ENCODE peak calls at places on chromosome 16, in seven cellular contexts. One of them, this sample, is unnamed.

GRCh38 chr16:11152205-11152604 is 103.8 kb downstream of the SOCS1 start:
- DNase-seq in Peyer's patch: no peak
- DNase-seq in CD8-positive, alpha-beta T cell: no peak
- DNase-seq in AG04450: no peak
- DNase-seq in AG10803: no peak
- DNase-seq in mammary epithelial cell: no peak
- DNase-seq in CD8-positive, alpha-beta memory T cell: no peak
- DNase-seq in this sample: no peak

GRCh38 chr16:25897677-25898076 is 205.9 kb downstream of the HS3ST4 start:
- DNase-seq in Peyer's patch: no peak
- DNase-seq in CD8-positive, alpha-beta T cell: no peak
- DNase-seq in AG04450: no peak
- DNase-seq in AG10803: no peak
- DNase-seq in mammary epithelial cell: no peak
- DNase-seq in CD8-positive, alpha-beta memory T cell: no peak
- DNase-seq in this sample: no peak

GRCh38 chr16:73404001-73404400 is 356.1 kb upstream of the ZFHX3 start:
- DNase-seq in Peyer's patch: no peak
- DNase-seq in CD8-positive, alpha-beta T cell: no peak
- DNase-seq in AG04450: no peak
- DNase-seq in AG10803: no peak
- DNase-seq in mammary epithelial cell: no peak
- DNase-seq in CD8-positive, alpha-beta memory T cell: no peak
- DNase-seq in this sample: no peak

GRCh38 chr16:49674990-49675389 is 180.9 kb downstream of the ZNF423 start:
- DNase-seq in Peyer's patch: no peak
- DNase-seq in CD8-positive, alpha-beta T cell: no peak
- DNase-seq in AG04450: no peak
- DNase-seq in AG10803: no peak
- DNase-seq in mammary epithelial cell: no peak
- DNase-seq in CD8-positive, alpha-beta memory T cell: no peak
- DNase-seq in this sample: no peak

GRCh38 chr16:67202426-67202825 is 3.5 kb downstream of the ELMO3 start:
- DNase-seq in Peyer's patch: no peak
- DNase-seq in CD8-positive, alpha-beta T cell: no peak
- DNase-seq in AG04450: no peak
- DNase-seq in AG10803: no peak
- DNase-seq in mammary epithelial cell: no peak
- DNase-seq in CD8-positive, alpha-beta memory T cell: no peak
- DNase-seq in this sample: no peak

GRCh38 chr16:86531193-86531550 is 20.8 kb downstream of the FOXF1 start:
- DNase-seq in Peyer's patch: no peak
- DNase-seq in CD8-positive, alpha-beta T cell: no peak
- DNase-seq in AG04450: no peak
- DNase-seq in AG10803: no peak
- DNase-seq in mammary epithelial cell: no peak
- DNase-seq in CD8-positive, alpha-beta memory T cell: no peak
- DNase-seq in this sample: peak

GRCh38 chr16:71974068-71974818 is 26.0 kb downstream of the PKD1L3 start:
- DNase-seq in Peyer's patch: no peak
- DNase-seq in CD8-positive, alpha-beta T cell: no peak
- DNase-seq in AG04450: no peak
- DNase-seq in AG10803: no peak
- DNase-seq in mammary epithelial cell: no peak
- DNase-seq in CD8-positive, alpha-beta memory T cell: no peak
- DNase-seq in this sample: no peak

GRCh38 chr16:55496509-55497145 is 12.2 kb upstream of the LPCAT2 start:
- DNase-seq in Peyer's patch: no peak
- DNase-seq in CD8-positive, alpha-beta T cell: no peak
- DNase-seq in AG04450: no peak
- DNase-seq in AG10803: no peak
- DNase-seq in mammary epithelial cell: no peak
- DNase-seq in CD8-positive, alpha-beta memory T cell: no peak
- DNase-seq in this sample: no peak

GRCh38 chr16:35605921-35606320 is 2146.5 kb downstream of the TP53TG3F start:
- DNase-seq in Peyer's patch: no peak
- DNase-seq in CD8-positive, alpha-beta T cell: no peak
- DNase-seq in AG04450: no peak
- DNase-seq in AG10803: no peak
- DNase-seq in mammary epithelial cell: no peak
- DNase-seq in CD8-positive, alpha-beta memory T cell: no peak
- DNase-seq in this sample: no peak

GRCh38 chr16:85735225-85735722 is 15.6 kb downstream of the C16orf74 start:
- DNase-seq in Peyer's patch: peak
- DNase-seq in CD8-positive, alpha-beta T cell: peak
- DNase-seq in AG04450: no peak
- DNase-seq in AG10803: no peak
- DNase-seq in mammary epithelial cell: no peak
- DNase-seq in CD8-positive, alpha-beta memory T cell: peak
- DNase-seq in this sample: no peak

GRCh38 chr16:89996178-89996489 is 23.1 kb downstream of the DBNDD1 start:
- DNase-seq in Peyer's patch: no peak
- DNase-seq in CD8-positive, alpha-beta T cell: no peak
- DNase-seq in AG04450: no peak
- DNase-seq in AG10803: no peak
- DNase-seq in mammary epithelial cell: no peak
- DNase-seq in CD8-positive, alpha-beta memory T cell: no peak
- DNase-seq in this sample: no peak
- H3K4me3 ChIP-seq in Peyer's patch: no peak
- H3K4me3 ChIP-seq in CD8-positive, alpha-beta T cell: no peak
- H3K4me3 ChIP-seq in AG04450: no peak
- H3K4me3 ChIP-seq in AG10803: no peak
- H3K4me3 ChIP-seq in mammary epithelial cell: no peak
- H3K4me3 ChIP-seq in CD8-positive, alpha-beta memory T cell: no peak
- H3K4me3 ChIP-seq in this sample: no peak

GRCh38 chr16:3938843-3939624 is 58.5 kb upstream of the CREBBP start:
- DNase-seq in Peyer's patch: no peak
- DNase-seq in CD8-positive, alpha-beta T cell: peak
- DNase-seq in AG04450: peak
- DNase-seq in AG10803: peak
- DNase-seq in mammary epithelial cell: no peak
- DNase-seq in CD8-positive, alpha-beta memory T cell: peak
- DNase-seq in this sample: peak
- H3K4me3 ChIP-seq in Peyer's patch: peak
- H3K4me3 ChIP-seq in CD8-positive, alpha-beta T cell: peak
- H3K4me3 ChIP-seq in AG04450: peak
- H3K4me3 ChIP-seq in AG10803: peak
- H3K4me3 ChIP-seq in mammary epithelial cell: no peak
- H3K4me3 ChIP-seq in CD8-positive, alpha-beta memory T cell: peak
- H3K4me3 ChIP-seq in this sample: peak

GRCh38 chr16:68802190-68802589 is 41.1 kb upstream of the TANGO6 start:
- DNase-seq in Peyer's patch: no peak
- DNase-seq in CD8-positive, alpha-beta T cell: no peak
- DNase-seq in AG04450: no peak
- DNase-seq in AG10803: peak
- DNase-seq in mammary epithelial cell: peak
- DNase-seq in CD8-positive, alpha-beta memory T cell: no peak
- DNase-seq in this sample: peak
- H3K4me3 ChIP-seq in Peyer's patch: no peak
- H3K4me3 ChIP-seq in CD8-positive, alpha-beta T cell: no peak
- H3K4me3 ChIP-seq in AG04450: no peak
- H3K4me3 ChIP-seq in AG10803: no peak
- H3K4me3 ChIP-seq in mammary epithelial cell: no peak
- H3K4me3 ChIP-seq in CD8-positive, alpha-beta memory T cell: no peak
- H3K4me3 ChIP-seq in this sample: no peak

GRCh38 chr16:84614075-84614474 is 3.8 kb downstream of the COTL1 start:
- DNase-seq in Peyer's patch: no peak
- DNase-seq in CD8-positive, alpha-beta T cell: no peak
- DNase-seq in AG04450: no peak
- DNase-seq in AG10803: no peak
- DNase-seq in mammary epithelial cell: no peak
- DNase-seq in CD8-positive, alpha-beta memory T cell: no peak
- DNase-seq in this sample: no peak

GRCh38 chr16:84612686-84613085 is 5.2 kb downstream of the COTL1 start:
- DNase-seq in Peyer's patch: no peak
- DNase-seq in CD8-positive, alpha-beta T cell: no peak
- DNase-seq in AG04450: no peak
- DNase-seq in AG10803: no peak
- DNase-seq in mammary epithelial cell: no peak
- DNase-seq in CD8-positive, alpha-beta memory T cell: no peak
- DNase-seq in this sample: no peak

GRCh38 chr16:84611041-84611440 is 6.8 kb downstream of the COTL1 start:
- DNase-seq in Peyer's patch: no peak
- DNase-seq in CD8-positive, alpha-beta T cell: no peak
- DNase-seq in AG04450: no peak
- DNase-seq in AG10803: peak
- DNase-seq in mammary epithelial cell: no peak
- DNase-seq in CD8-positive, alpha-beta memory T cell: no peak
- DNase-seq in this sample: peak

GRCh38 chr16:84614914-84615813 is 2.7 kb downstream of the COTL1 start:
- DNase-seq in Peyer's patch: no peak
- DNase-seq in CD8-positive, alpha-beta T cell: no peak
- DNase-seq in AG04450: no peak
- DNase-seq in AG10803: no peak
- DNase-seq in mammary epithelial cell: no peak
- DNase-seq in CD8-positive, alpha-beta memory T cell: no peak
- DNase-seq in this sample: no peak

DNA sequence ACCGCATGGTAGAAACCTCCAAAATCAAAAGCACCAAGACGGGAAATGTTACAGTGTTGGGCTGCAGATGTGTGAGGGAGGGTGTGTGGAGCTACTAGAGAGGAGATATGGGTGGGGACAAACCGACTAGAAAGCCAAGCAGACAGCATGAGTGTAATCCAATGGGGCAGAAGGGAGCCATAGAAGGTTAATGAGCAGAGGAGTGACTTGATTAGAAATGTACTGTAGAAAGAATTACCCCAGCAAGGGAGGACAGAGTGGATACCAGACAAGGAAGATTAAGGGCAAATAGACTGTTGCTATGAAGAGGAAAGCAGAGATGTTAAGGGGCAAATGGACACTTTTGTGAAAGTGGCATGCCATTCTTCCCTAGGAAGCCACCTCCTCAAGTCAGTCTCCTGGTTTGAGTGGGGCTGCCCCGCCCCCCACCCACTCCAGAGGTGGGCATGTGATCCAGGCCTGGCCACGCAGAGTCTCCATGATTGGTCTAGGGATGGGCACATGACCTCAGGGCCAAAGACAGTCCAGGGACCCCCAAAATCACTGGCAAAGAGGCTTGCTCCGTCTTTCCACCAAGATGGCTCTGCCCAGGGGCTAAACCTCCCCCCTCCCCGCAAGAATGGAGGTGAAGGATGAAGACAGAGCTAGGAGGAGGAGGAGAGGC is 4.3 kb downstream of the COTL1 start:
- DNase-seq in Peyer's patch: no peak
- DNase-seq in CD8-positive, alpha-beta T cell: no peak
- DNase-seq in AG04450: no peak
- DNase-seq in AG10803: no peak
- DNase-seq in mammary epithelial cell: no peak
- DNase-seq in CD8-positive, alpha-beta memory T cell: no peak
- DNase-seq in this sample: no peak
- H3K4me3 ChIP-seq in Peyer's patch: no peak
- H3K4me3 ChIP-seq in CD8-positive, alpha-beta T cell: no peak
- H3K4me3 ChIP-seq in AG04450: no peak
- H3K4me3 ChIP-seq in AG10803: no peak
- H3K4me3 ChIP-seq in mammary epithelial cell: no peak
- H3K4me3 ChIP-seq in CD8-positive, alpha-beta memory T cell: no peak
- H3K4me3 ChIP-seq in this sample: no peak

GRCh38 chr16:7333326-7333725 is 681 bp downstream of the RBFOX1 start:
- DNase-seq in Peyer's patch: no peak
- DNase-seq in CD8-positive, alpha-beta T cell: no peak
- DNase-seq in AG04450: no peak
- DNase-seq in AG10803: no peak
- DNase-seq in mammary epithelial cell: no peak
- DNase-seq in CD8-positive, alpha-beta memory T cell: no peak
- DNase-seq in this sample: no peak

GRCh38 chr16:7332611-7333010 is at the start of gene RBFOX1:
- DNase-seq in Peyer's patch: no peak
- DNase-seq in CD8-positive, alpha-beta T cell: no peak
- DNase-seq in AG04450: no peak
- DNase-seq in AG10803: no peak
- DNase-seq in mammary epithelial cell: no peak
- DNase-seq in CD8-positive, alpha-beta memory T cell: no peak
- DNase-seq in this sample: no peak

GRCh38 chr16:7330709-7331108 is 1.9 kb upstream of the RBFOX1 start:
- DNase-seq in Peyer's patch: no peak
- DNase-seq in CD8-positive, alpha-beta T cell: no peak
- DNase-seq in AG04450: no peak
- DNase-seq in AG10803: no peak
- DNase-seq in mammary epithelial cell: no peak
- DNase-seq in CD8-positive, alpha-beta memory T cell: no peak
- DNase-seq in this sample: no peak

GRCh38 chr16:7334801-7335560 is 2.3 kb downstream of the RBFOX1 start:
- DNase-seq in Peyer's patch: no peak
- DNase-seq in CD8-positive, alpha-beta T cell: no peak
- DNase-seq in AG04450: no peak
- DNase-seq in AG10803: no peak
- DNase-seq in mammary epithelial cell: no peak
- DNase-seq in CD8-positive, alpha-beta memory T cell: no peak
- DNase-seq in this sample: no peak

DNA sequence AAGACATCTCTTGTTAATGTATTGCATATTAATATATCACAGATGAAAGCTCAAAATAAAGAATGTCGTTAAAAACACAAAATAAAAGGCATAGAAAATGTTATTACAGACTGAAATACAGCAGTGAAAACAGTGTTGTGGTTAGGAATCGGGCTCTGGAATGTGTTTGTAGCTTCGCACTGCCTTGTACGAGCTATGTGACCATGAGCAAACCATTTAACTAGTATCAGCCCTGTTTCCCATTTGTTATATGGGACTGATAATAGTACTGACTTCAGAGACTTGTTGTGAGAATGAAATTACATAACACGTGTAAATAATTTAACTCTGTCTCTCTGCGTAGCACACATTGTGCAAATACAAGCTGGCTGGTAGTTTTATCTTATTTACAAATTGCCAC is 648 bp upstream of the RBFOX1 start:
- DNase-seq in Peyer's patch: no peak
- DNase-seq in CD8-positive, alpha-beta T cell: no peak
- DNase-seq in AG04450: no peak
- DNase-seq in AG10803: no peak
- DNase-seq in mammary epithelial cell: no peak
- DNase-seq in CD8-positive, alpha-beta memory T cell: no peak
- DNase-seq in this sample: no peak
- H3K4me3 ChIP-seq in Peyer's patch: no peak
- H3K4me3 ChIP-seq in CD8-positive, alpha-beta T cell: no peak
- H3K4me3 ChIP-seq in AG04450: no peak
- H3K4me3 ChIP-seq in AG10803: no peak
- H3K4me3 ChIP-seq in mammary epithelial cell: no peak
- H3K4me3 ChIP-seq in CD8-positive, alpha-beta memory T cell: no peak
- H3K4me3 ChIP-seq in this sample: no peak

This sample was measured in fibroblast of the aortic adventitia.